ENCODE peak calls at places on chromosome 15, in five cellular contexts. T, D, L, C and X are unnamed samples.

GRCh38 chr15:65824941-65825544 is 33.0 kb upstream of the DENND4A start:
- DNase-seq in T (no peak), D (peak), L (no peak), C (no peak), X (no peak)

GRCh38 chr15:59413577-59413976 is 24.4 kb upstream of the FAM81A start:
- DNase-seq in T (no peak), D (no peak), L (no peak), C (no peak), X (no peak)

GRCh38 chr15:62906627-62907026 is 135.9 kb upstream of the TPM1 start:
- DNase-seq in T (no peak), D (no peak), L (no peak), C (no peak), X (no peak)

GRCh38 chr15:46344906-46345305 is 710.1 kb downstream of the SQOR start:
- DNase-seq in T (no peak), D (no peak), L (no peak), C (no peak), X (no peak)

GRCh38 chr15:55796321-55796965 is 53.5 kb upstream of the PRTG start:
- DNase-seq in T (no peak), D (no peak), L (no peak), C (no peak), X (no peak)

GRCh38 chr15:58473720-58474119 is 41.9 kb downstream of the LIPC start:
- DNase-seq in T (no peak), D (no peak), L (no peak), C (no peak), X (no peak)

GRCh38 chr15:65087873-65088642 is 11.5 kb downstream of the KBTBD13 start:
- DNase-seq in T (no peak), D (no peak), L (peak), C (no peak), X (peak)

GRCh38 chr15:51750942-51751686 is at the start of gene TMOD2:
- DNase-seq in T (peak), D (no peak), L (peak), C (peak), X (peak)

GRCh38 chr15:72302955-72303354 is 17.0 kb downstream of the CELF6 start:
- DNase-seq in T (no peak), D (no peak), L (no peak), C (no peak), X (no peak)

GRCh38 chr15:90902656-90902995 is 476 bp upstream of the MAN2A2 start:
- DNase-seq in T (no peak), D (no peak), L (peak), C (no peak), X (no peak)

GRCh38 chr15:92343869-92344643 is 49.6 kb upstream of the ST8SIA2 start:
- DNase-seq in T (no peak), D (no peak), L (peak), C (peak), X (peak)

GRCh38 chr15:68652141-68652540 is 73.3 kb downstream of the CORO2B start:
- DNase-seq in T (no peak), D (no peak), L (peak), C (peak), X (peak)

GRCh38 chr15:89642106-89642505 is 13.2 kb downstream of the KIF7 start:
- DNase-seq in T (no peak), D (no peak), L (peak), C (no peak), X (no peak)

GRCh38 chr15:31217067-31217466 is 109.6 kb upstream of the KLF13 start:
- DNase-seq in T (no peak), D (no peak), L (no peak), C (no peak), X (no peak)

GRCh38 chr15:75532413-75533250 is 46.5 kb downstream of the PTPN9 start:
- DNase-seq in T (peak), D (peak), L (no peak), C (no peak), X (peak)

GRCh38 chr15:56369234-56369633 is 4.0 kb downstream of the TEX9 start:
- DNase-seq in T (no peak), D (no peak), L (no peak), C (no peak), X (no peak)

GRCh38 chr15:76823903-76824302 is 81.2 kb downstream of the SCAPER start:
- DNase-seq in T (no peak), D (no peak), L (peak), C (no peak), X (no peak)

GRCh38 chr15:57570994-57571393 is 20.7 kb upstream of the MYZAP start:
- DNase-seq in T (no peak), D (no peak), L (no peak), C (no peak), X (no peak)

GRCh38 chr15:40999190-40999589 is 45.9 kb downstream of the CHAC1 start:
- DNase-seq in T (no peak), D (no peak), L (no peak), C (no peak), X (no peak)

GRCh38 chr15:22979069-22979698 is 984 bp downstream of the CYFIP1 start:
- DNase-seq in T (peak), D (peak), L (peak), C (peak), X (no peak)

GRCh38 chr15:73330206-73331051 is 38.3 kb downstream of the HCN4 start:
- DNase-seq in T (no peak), D (no peak), L (no peak), C (no peak), X (no peak)

GRCh38 chr15:40595219-40595618 is 1.2 kb downstream of the KNL1 start:
- DNase-seq in T (no peak), D (no peak), L (no peak), C (no peak), X (no peak)

GRCh38 chr15:70047386-70048195 is 50.1 kb downstream of the TLE3 start:
- DNase-seq in T (no peak), D (no peak), L (no peak), C (no peak), X (peak)

GRCh38 chr15:39624806-39625205 is 43.9 kb downstream of the THBS1 start:
- DNase-seq in T (no peak), D (peak), L (no peak), C (no peak), X (peak)

GRCh38 chr15:70494861-70495571 is 268.3 kb downstream of the UACA start:
- DNase-seq in T (no peak), D (no peak), L (no peak), C (no peak), X (no peak)

GRCh38 chr15:50051344-50051743 is 67.7 kb downstream of the ATP8B4 start:
- DNase-seq in T (no peak), D (no peak), L (no peak), C (no peak), X (no peak)